ENCODE peak calls at places on chromosomes 12 and 14, in six cellular contexts. One of them, this sample, is unnamed.

GRCh38 chr12:107277850-107278249 is 184.5 kb upstream of the CRY1 start:
- DNase-seq in PC-3: peak
- DNase-seq in ureter: no peak
- DNase-seq in activated T-helper 1 cell treated with anti-CD3 and anti-CD28 coated beads, Interleukin-12 subunit alpha, Interleukin-12 subunit beta, Interleukin-2, Interleukin-4 antibody, amounts not matched to agents 30 ng/mL and 10 ng/mL and 1 ng/mL, durations not matched to agents 14 hours and 24 hours and 36 hours: no peak
- DNase-seq in osteocyte: no peak
- DNase-seq in COR-L47: no peak
- DNase-seq in this sample: peak

GRCh38 chr12:131452444-131452860 is 258.4 kb upstream of the SFSWAP start:
- DNase-seq in PC-3: peak
- DNase-seq in ureter: no peak
- DNase-seq in activated T-helper 1 cell treated with anti-CD3 and anti-CD28 coated beads, Interleukin-12 subunit alpha, Interleukin-12 subunit beta, Interleukin-2, Interleukin-4 antibody, amounts not matched to agents 30 ng/mL and 10 ng/mL and 1 ng/mL, durations not matched to agents 14 hours and 24 hours and 36 hours: no peak
- DNase-seq in osteocyte: peak
- DNase-seq in COR-L47: no peak
- DNase-seq in this sample: no peak

GRCh38 chr12:64826234-64826633 is 1.8 kb downstream of the TBC1D30 start:
- DNase-seq in PC-3: no peak
- DNase-seq in ureter: peak
- DNase-seq in activated T-helper 1 cell treated with anti-CD3 and anti-CD28 coated beads, Interleukin-12 subunit alpha, Interleukin-12 subunit beta, Interleukin-2, Interleukin-4 antibody, amounts not matched to agents 30 ng/mL and 10 ng/mL and 1 ng/mL, durations not matched to agents 14 hours and 24 hours and 36 hours: peak
- DNase-seq in osteocyte: no peak
- DNase-seq in COR-L47: peak
- DNase-seq in this sample: peak

GRCh38 chr12:69095765-69096477 is 143.4 kb upstream of the CPSF6 start:
- DNase-seq in PC-3: no peak
- DNase-seq in ureter: no peak
- DNase-seq in activated T-helper 1 cell treated with anti-CD3 and anti-CD28 coated beads, Interleukin-12 subunit alpha, Interleukin-12 subunit beta, Interleukin-2, Interleukin-4 antibody, amounts not matched to agents 30 ng/mL and 10 ng/mL and 1 ng/mL, durations not matched to agents 14 hours and 24 hours and 36 hours: no peak
- DNase-seq in osteocyte: no peak
- DNase-seq in COR-L47: no peak
- DNase-seq in this sample: no peak

GRCh38 chr12:53200458-53201169 is 6.4 kb downstream of the ITGB7 start:
- DNase-seq in PC-3: no peak
- DNase-seq in ureter: no peak
- DNase-seq in activated T-helper 1 cell treated with anti-CD3 and anti-CD28 coated beads, Interleukin-12 subunit alpha, Interleukin-12 subunit beta, Interleukin-2, Interleukin-4 antibody, amounts not matched to agents 30 ng/mL and 10 ng/mL and 1 ng/mL, durations not matched to agents 14 hours and 24 hours and 36 hours: peak
- DNase-seq in osteocyte: no peak
- DNase-seq in COR-L47: no peak
- DNase-seq in this sample: no peak

GRCh38 chr12:97267803-97268202 is 194.8 kb upstream of the RMST start:
- DNase-seq in PC-3: no peak
- DNase-seq in ureter: no peak
- DNase-seq in activated T-helper 1 cell treated with anti-CD3 and anti-CD28 coated beads, Interleukin-12 subunit alpha, Interleukin-12 subunit beta, Interleukin-2, Interleukin-4 antibody, amounts not matched to agents 30 ng/mL and 10 ng/mL and 1 ng/mL, durations not matched to agents 14 hours and 24 hours and 36 hours: no peak
- DNase-seq in osteocyte: no peak
- DNase-seq in COR-L47: no peak
- DNase-seq in this sample: no peak

GRCh38 chr14:104577457-104578301 is 1.9 kb upstream of the C14orf180 start:
- DNase-seq in PC-3: no peak
- DNase-seq in ureter: no peak
- DNase-seq in activated T-helper 1 cell treated with anti-CD3 and anti-CD28 coated beads, Interleukin-12 subunit alpha, Interleukin-12 subunit beta, Interleukin-2, Interleukin-4 antibody, amounts not matched to agents 30 ng/mL and 10 ng/mL and 1 ng/mL, durations not matched to agents 14 hours and 24 hours and 36 hours: no peak
- DNase-seq in osteocyte: no peak
- DNase-seq in COR-L47: no peak
- DNase-seq in this sample: no peak

GRCh38 chr12:114335607-114336006 is 70.3 kb downstream of the TBX5 start:
- DNase-seq in PC-3: no peak
- DNase-seq in ureter: no peak
- DNase-seq in activated T-helper 1 cell treated with anti-CD3 and anti-CD28 coated beads, Interleukin-12 subunit alpha, Interleukin-12 subunit beta, Interleukin-2, Interleukin-4 antibody, amounts not matched to agents 30 ng/mL and 10 ng/mL and 1 ng/mL, durations not matched to agents 14 hours and 24 hours and 36 hours: no peak
- DNase-seq in osteocyte: no peak
- DNase-seq in COR-L47: no peak
- DNase-seq in this sample: no peak

GRCh38 chr12:121145221-121145620 is 12.5 kb downstream of the P2RX7 start:
- DNase-seq in PC-3: no peak
- DNase-seq in ureter: no peak
- DNase-seq in activated T-helper 1 cell treated with anti-CD3 and anti-CD28 coated beads, Interleukin-12 subunit alpha, Interleukin-12 subunit beta, Interleukin-2, Interleukin-4 antibody, amounts not matched to agents 30 ng/mL and 10 ng/mL and 1 ng/mL, durations not matched to agents 14 hours and 24 hours and 36 hours: peak
- DNase-seq in osteocyte: no peak
- DNase-seq in COR-L47: no peak
- DNase-seq in this sample: peak

GRCh38 chr12:48180857-48181495 is 2.5 kb upstream of the CCDC184 start:
- DNase-seq in PC-3: no peak
- DNase-seq in ureter: no peak
- DNase-seq in activated T-helper 1 cell treated with anti-CD3 and anti-CD28 coated beads, Interleukin-12 subunit alpha, Interleukin-12 subunit beta, Interleukin-2, Interleukin-4 antibody, amounts not matched to agents 30 ng/mL and 10 ng/mL and 1 ng/mL, durations not matched to agents 14 hours and 24 hours and 36 hours: no peak
- DNase-seq in osteocyte: no peak
- DNase-seq in COR-L47: no peak
- DNase-seq in this sample: no peak

GRCh38 chr12:77686760-77687159 is 143.9 kb upstream of the NAV3 start:
- DNase-seq in PC-3: no peak
- DNase-seq in ureter: no peak
- DNase-seq in activated T-helper 1 cell treated with anti-CD3 and anti-CD28 coated beads, Interleukin-12 subunit alpha, Interleukin-12 subunit beta, Interleukin-2, Interleukin-4 antibody, amounts not matched to agents 30 ng/mL and 10 ng/mL and 1 ng/mL, durations not matched to agents 14 hours and 24 hours and 36 hours: no peak
- DNase-seq in osteocyte: no peak
- DNase-seq in COR-L47: peak
- DNase-seq in this sample: peak

GRCh38 chr12:2348477-2348852 is 295.7 kb downstream of the CACNA1C start:
- DNase-seq in PC-3: no peak
- DNase-seq in ureter: no peak
- DNase-seq in activated T-helper 1 cell treated with anti-CD3 and anti-CD28 coated beads, Interleukin-12 subunit alpha, Interleukin-12 subunit beta, Interleukin-2, Interleukin-4 antibody, amounts not matched to agents 30 ng/mL and 10 ng/mL and 1 ng/mL, durations not matched to agents 14 hours and 24 hours and 36 hours: no peak
- DNase-seq in osteocyte: no peak
- DNase-seq in COR-L47: no peak
- DNase-seq in this sample: no peak

GRCh38 chr12:63907561-63907960 is 63.1 kb downstream of the SRGAP1 start:
- DNase-seq in PC-3: no peak
- DNase-seq in ureter: no peak
- DNase-seq in activated T-helper 1 cell treated with anti-CD3 and anti-CD28 coated beads, Interleukin-12 subunit alpha, Interleukin-12 subunit beta, Interleukin-2, Interleukin-4 antibody, amounts not matched to agents 30 ng/mL and 10 ng/mL and 1 ng/mL, durations not matched to agents 14 hours and 24 hours and 36 hours: no peak
- DNase-seq in osteocyte: no peak
- DNase-seq in COR-L47: no peak
- DNase-seq in this sample: no peak

GRCh38 chr12:77064891-77065360 is 443 bp downstream of the E2F7 start:
- DNase-seq in PC-3: no peak
- DNase-seq in ureter: no peak
- DNase-seq in activated T-helper 1 cell treated with anti-CD3 and anti-CD28 coated beads, Interleukin-12 subunit alpha, Interleukin-12 subunit beta, Interleukin-2, Interleukin-4 antibody, amounts not matched to agents 30 ng/mL and 10 ng/mL and 1 ng/mL, durations not matched to agents 14 hours and 24 hours and 36 hours: no peak
- DNase-seq in osteocyte: no peak
- DNase-seq in COR-L47: peak
- DNase-seq in this sample: no peak

GRCh38 chr14:74302160-74302628 is 540 bp downstream of the ABCD4 start:
- DNase-seq in PC-3: peak
- DNase-seq in ureter: no peak
- DNase-seq in activated T-helper 1 cell treated with anti-CD3 and anti-CD28 coated beads, Interleukin-12 subunit alpha, Interleukin-12 subunit beta, Interleukin-2, Interleukin-4 antibody, amounts not matched to agents 30 ng/mL and 10 ng/mL and 1 ng/mL, durations not matched to agents 14 hours and 24 hours and 36 hours: no peak
- DNase-seq in osteocyte: no peak
- DNase-seq in COR-L47: peak
- DNase-seq in this sample: peak

GRCh38 chr12:52254180-52254964 is 20.1 kb upstream of the KRT86 start:
- DNase-seq in PC-3: peak
- DNase-seq in ureter: no peak
- DNase-seq in activated T-helper 1 cell treated with anti-CD3 and anti-CD28 coated beads, Interleukin-12 subunit alpha, Interleukin-12 subunit beta, Interleukin-2, Interleukin-4 antibody, amounts not matched to agents 30 ng/mL and 10 ng/mL and 1 ng/mL, durations not matched to agents 14 hours and 24 hours and 36 hours: no peak
- DNase-seq in osteocyte: no peak
- DNase-seq in COR-L47: no peak
- DNase-seq in this sample: no peak

GRCh38 chr12:24839268-24839791 is 109.6 kb downstream of the BCAT1 start:
- DNase-seq in PC-3: no peak
- DNase-seq in ureter: no peak
- DNase-seq in activated T-helper 1 cell treated with anti-CD3 and anti-CD28 coated beads, Interleukin-12 subunit alpha, Interleukin-12 subunit beta, Interleukin-2, Interleukin-4 antibody, amounts not matched to agents 30 ng/mL and 10 ng/mL and 1 ng/mL, durations not matched to agents 14 hours and 24 hours and 36 hours: peak
- DNase-seq in osteocyte: no peak
- DNase-seq in COR-L47: no peak
- DNase-seq in this sample: peak

GRCh38 chr14:100904307-100905019 is 941 bp upstream of the RTL1 start:
- DNase-seq in PC-3: peak
- DNase-seq in ureter: no peak
- DNase-seq in activated T-helper 1 cell treated with anti-CD3 and anti-CD28 coated beads, Interleukin-12 subunit alpha, Interleukin-12 subunit beta, Interleukin-2, Interleukin-4 antibody, amounts not matched to agents 30 ng/mL and 10 ng/mL and 1 ng/mL, durations not matched to agents 14 hours and 24 hours and 36 hours: no peak
- DNase-seq in osteocyte: peak
- DNase-seq in COR-L47: no peak
- DNase-seq in this sample: no peak

GRCh38 chr14:63896278-63896720 is 43.5 kb downstream of the SYNE2 start:
- DNase-seq in PC-3: peak
- DNase-seq in ureter: peak
- DNase-seq in activated T-helper 1 cell treated with anti-CD3 and anti-CD28 coated beads, Interleukin-12 subunit alpha, Interleukin-12 subunit beta, Interleukin-2, Interleukin-4 antibody, amounts not matched to agents 30 ng/mL and 10 ng/mL and 1 ng/mL, durations not matched to agents 14 hours and 24 hours and 36 hours: no peak
- DNase-seq in osteocyte: no peak
- DNase-seq in COR-L47: peak
- DNase-seq in this sample: peak

GRCh38 chr12:103771466-103771865 is 69.6 kb downstream of the NT5DC3 start:
- DNase-seq in PC-3: peak
- DNase-seq in ureter: no peak
- DNase-seq in activated T-helper 1 cell treated with anti-CD3 and anti-CD28 coated beads, Interleukin-12 subunit alpha, Interleukin-12 subunit beta, Interleukin-2, Interleukin-4 antibody, amounts not matched to agents 30 ng/mL and 10 ng/mL and 1 ng/mL, durations not matched to agents 14 hours and 24 hours and 36 hours: no peak
- DNase-seq in osteocyte: no peak
- DNase-seq in COR-L47: peak
- DNase-seq in this sample: peak

GRCh38 chr14:83473846-83474245 is 1940.2 kb upstream of the SEL1L start:
- DNase-seq in PC-3: no peak
- DNase-seq in ureter: no peak
- DNase-seq in activated T-helper 1 cell treated with anti-CD3 and anti-CD28 coated beads, Interleukin-12 subunit alpha, Interleukin-12 subunit beta, Interleukin-2, Interleukin-4 antibody, amounts not matched to agents 30 ng/mL and 10 ng/mL and 1 ng/mL, durations not matched to agents 14 hours and 24 hours and 36 hours: no peak
- DNase-seq in osteocyte: no peak
- DNase-seq in COR-L47: no peak
- DNase-seq in this sample: no peak

GRCh38 chr14:91173221-91173670 is 59.4 kb downstream of the DGLUCY start:
- DNase-seq in PC-3: peak
- DNase-seq in ureter: peak
- DNase-seq in activated T-helper 1 cell treated with anti-CD3 and anti-CD28 coated beads, Interleukin-12 subunit alpha, Interleukin-12 subunit beta, Interleukin-2, Interleukin-4 antibody, amounts not matched to agents 30 ng/mL and 10 ng/mL and 1 ng/mL, durations not matched to agents 14 hours and 24 hours and 36 hours: peak
- DNase-seq in osteocyte: peak
- DNase-seq in COR-L47: peak
- DNase-seq in this sample: peak

GRCh38 chr14:105853089-105853906 is 326.9 kb downstream of the TMEM121 start:
- DNase-seq in PC-3: no peak
- DNase-seq in ureter: peak
- DNase-seq in activated T-helper 1 cell treated with anti-CD3 and anti-CD28 coated beads, Interleukin-12 subunit alpha, Interleukin-12 subunit beta, Interleukin-2, Interleukin-4 antibody, amounts not matched to agents 30 ng/mL and 10 ng/mL and 1 ng/mL, durations not matched to agents 14 hours and 24 hours and 36 hours: no peak
- DNase-seq in osteocyte: no peak
- DNase-seq in COR-L47: no peak
- DNase-seq in this sample: no peak

GRCh38 chr12:2483713-2484112 is 311.1 kb upstream of the FKBP4 start:
- DNase-seq in PC-3: no peak
- DNase-seq in ureter: no peak
- DNase-seq in activated T-helper 1 cell treated with anti-CD3 and anti-CD28 coated beads, Interleukin-12 subunit alpha, Interleukin-12 subunit beta, Interleukin-2, Interleukin-4 antibody, amounts not matched to agents 30 ng/mL and 10 ng/mL and 1 ng/mL, durations not matched to agents 14 hours and 24 hours and 36 hours: no peak
- DNase-seq in osteocyte: no peak
- DNase-seq in COR-L47: no peak
- DNase-seq in this sample: no peak

GRCh38 chr14:52950410-52950897 is 396 bp downstream of the FERMT2 start:
- DNase-seq in PC-3: no peak
- DNase-seq in ureter: peak
- DNase-seq in activated T-helper 1 cell treated with anti-CD3 and anti-CD28 coated beads, Interleukin-12 subunit alpha, Interleukin-12 subunit beta, Interleukin-2, Interleukin-4 antibody, amounts not matched to agents 30 ng/mL and 10 ng/mL and 1 ng/mL, durations not matched to agents 14 hours and 24 hours and 36 hours: no peak
- DNase-seq in osteocyte: no peak
- DNase-seq in COR-L47: no peak
- DNase-seq in this sample: peak

GRCh38 chr14:103536693-103537092 is 7.7 kb downstream of the TRMT61A start:
- DNase-seq in PC-3: no peak
- DNase-seq in ureter: no peak
- DNase-seq in activated T-helper 1 cell treated with anti-CD3 and anti-CD28 coated beads, Interleukin-12 subunit alpha, Interleukin-12 subunit beta, Interleukin-2, Interleukin-4 antibody, amounts not matched to agents 30 ng/mL and 10 ng/mL and 1 ng/mL, durations not matched to agents 14 hours and 24 hours and 36 hours: no peak
- DNase-seq in osteocyte: no peak
- DNase-seq in COR-L47: no peak
- DNase-seq in this sample: no peak

GRCh38 chr12:53268637-53269562 is 801 bp downstream of the ESPL1 start:
- DNase-seq in PC-3: no peak
- DNase-seq in ureter: no peak
- DNase-seq in activated T-helper 1 cell treated with anti-CD3 and anti-CD28 coated beads, Interleukin-12 subunit alpha, Interleukin-12 subunit beta, Interleukin-2, Interleukin-4 antibody, amounts not matched to agents 30 ng/mL and 10 ng/mL and 1 ng/mL, durations not matched to agents 14 hours and 24 hours and 36 hours: no peak
- DNase-seq in osteocyte: no peak
- DNase-seq in COR-L47: no peak
- DNase-seq in this sample: no peak

GRCh38 chr14:90330203-90331196 is 1.2 kb downstream of the NRDE2 start:
- DNase-seq in PC-3: no peak
- DNase-seq in ureter: no peak
- DNase-seq in activated T-helper 1 cell treated with anti-CD3 and anti-CD28 coated beads, Interleukin-12 subunit alpha, Interleukin-12 subunit beta, Interleukin-2, Interleukin-4 antibody, amounts not matched to agents 30 ng/mL and 10 ng/mL and 1 ng/mL, durations not matched to agents 14 hours and 24 hours and 36 hours: no peak
- DNase-seq in osteocyte: no peak
- DNase-seq in COR-L47: no peak
- DNase-seq in this sample: no peak

GRCh38 chr12:102800565-102800964 is 116.5 kb downstream of the PAH start:
- DNase-seq in PC-3: no peak
- DNase-seq in ureter: no peak
- DNase-seq in activated T-helper 1 cell treated with anti-CD3 and anti-CD28 coated beads, Interleukin-12 subunit alpha, Interleukin-12 subunit beta, Interleukin-2, Interleukin-4 antibody, amounts not matched to agents 30 ng/mL and 10 ng/mL and 1 ng/mL, durations not matched to agents 14 hours and 24 hours and 36 hours: no peak
- DNase-seq in osteocyte: no peak
- DNase-seq in COR-L47: no peak
- DNase-seq in this sample: no peak

GRCh38 chr14:102510616-102511520 is 1.3 kb upstream of the ANKRD9 start:
- DNase-seq in PC-3: peak
- DNase-seq in ureter: peak
- DNase-seq in activated T-helper 1 cell treated with anti-CD3 and anti-CD28 coated beads, Interleukin-12 subunit alpha, Interleukin-12 subunit beta, Interleukin-2, Interleukin-4 antibody, amounts not matched to agents 30 ng/mL and 10 ng/mL and 1 ng/mL, durations not matched to agents 14 hours and 24 hours and 36 hours: no peak
- DNase-seq in osteocyte: no peak
- DNase-seq in COR-L47: no peak
- DNase-seq in this sample: no peak

This sample was measured in HT1080.